ENCODE peak calls at places on chromosome 14, in four cellular contexts. V is activated T-helper 1 cell treated with anti-CD3 and anti-CD28 coated beads, Interleukin-12 subunit alpha, Interleukin-12 subunit beta, Interleukin-2, Interleukin-4 antibody, amounts not matched to agents 30 ng/mL and 10 ng/mL and 1 ng/mL, durations not matched to agents 14 hours and 24 hours and 36 hours; B is mesothelial cell of epicardium; Y is Karpas-422. P is an unnamed sample.

GRCh38 chr14:64807588-64807987 is 72.1 kb downstream of the SPTB start:
- DNase-seq in Y (no peak), B (no peak), V (no peak), P (no peak)

GRCh38 chr14:48973136-48973535 is 613.0 kb downstream of the RPS29 start:
- DNase-seq in Y (no peak), B (no peak), V (no peak), P (no peak)

GRCh38 chr14:37889087-37889486 is 293.7 kb downstream of the TTC6 start:
- DNase-seq in V (no peak), Y (no peak), B (no peak), P (no peak)

GRCh38 chr14:105891631-105892452 is 365.5 kb downstream of the TMEM121 start:
- DNase-seq in V (no peak), Y (no peak), B (peak; percentile 19), P (no peak)

GRCh38 chr14:94646481-94646880 is 34.3 kb downstream of the SERPINA3 start:
- DNase-seq in V (no peak), B (no peak), Y (no peak), P (no peak)

GRCh38 chr14:30252800-30253425 is 306.0 kb upstream of the G2E3 start:
- DNase-seq in Y (no peak), V (no peak), B (no peak), P (no peak)

GRCh38 chr14:74610199-74610865 is 1.7 kb downstream of the LTBP2 start:
- DNase-seq in Y (no peak), V (no peak), B (no peak), P (no peak)

GRCh38 chr14:64550539-64551333 is 975 bp downstream of the PPP1R36 start:
- DNase-seq in Y (no peak), B (no peak), V (no peak), P (no peak)

GRCh38 chr14:91009501-91010152 is 50.8 kb downstream of the RPS6KA5 start:
- DNase-seq in V (peak; percentile 11), B (no peak), Y (peak; percentile 94), P (peak; percentile 20)

GRCh38 chr14:77158175-77158908 is 16.8 kb upstream of the ZDHHC22 start:
- DNase-seq in V (no peak), B (no peak), Y (no peak), P (no peak)

GRCh38 chr14:76201162-76201561 is 49.4 kb downstream of the GPATCH2L start:
- DNase-seq in Y (no peak), V (no peak), B (no peak), P (no peak)

GRCh38 chr14:51609251-51609986 is 42.3 kb upstream of the FRMD6 start:
- DNase-seq in V (no peak), B (no peak), Y (no peak), P (no peak)

GRCh38 chr14:69133206-69134125 is 19.5 kb downstream of the DCAF5 start:
- DNase-seq in B (no peak), V (no peak), Y (no peak), P (no peak)

GRCh38 chr14:53180272-53181221 is 27.4 kb upstream of the DDHD1 start:
- DNase-seq in Y (peak; percentile 47), V (peak; percentile 65), B (no peak), P (peak; percentile 7)

GRCh38 chr14:45091696-45092095 is 7.8 kb downstream of the PRPF39 start:
- DNase-seq in Y (no peak), V (no peak), B (no peak), P (no peak)

GRCh38 chr14:30005114-30005698 is 77.6 kb upstream of the PRKD1 start:
- DNase-seq in Y (peak; percentile 59), B (no peak), V (no peak), P (no peak)

P was measured in activated CD4-positive, alpha-beta T cell treated with anti-CD3 and anti-CD28 coated beads, Interleukin-2, amount 10 ng/mL, durations not matched to agents 7 days and 5 days.